ENCODE peak calls at places on chromosomes 13 and 19, in seven cellular contexts. G is cerebellar nuclear complex; U is kidney glomerular epithelial cell; A is heart left ventricle; K is naive thymus-derived CD8-positive, alpha-beta T cell; T is posterior cingulate gyrus; Z is activated T-cell treated with anti-CD3 and anti-CD28 coated beads, Interleukin-2, amount 50 U/mL, for 72 hours. I is an unnamed sample.

GRCh38 chr19:53333071-53333465 is 481 bp upstream of the ZNF845 start:
- DNase-seq in K (no peak), A (peak), T (peak), Z (peak), U (no peak), G (peak), I (no peak)

GRCh38 chr13:46992383-46992952 is 95.6 kb upstream of the HTR2A start:
- DNase-seq in K (no peak), G (no peak), Z (no peak), U (no peak), A (no peak), T (no peak), I (peak)

GRCh38 chr13:26784704-26785639 is 24.4 kb upstream of the GPR12 start:
- DNase-seq in Z (peak), U (no peak), T (no peak), G (no peak), A (peak), K (peak), I (no peak)

GRCh38 chr19:12095111-12095790 is 30.7 kb downstream of the ZNF844 start:
- DNase-seq in Z (no peak), T (no peak), A (no peak), G (no peak), U (no peak), K (no peak), I (no peak)

GRCh38 chr13:32134991-32135390 is 103.4 kb downstream of the FRY start:
- DNase-seq in U (no peak), Z (no peak), T (no peak), K (no peak), G (no peak), A (no peak), I (no peak)

GRCh38 chr13:107216046-107216715 is 648.2 kb upstream of the ARGLU1 start:
- DNase-seq in Z (no peak), A (no peak), G (peak), U (no peak), T (no peak), K (no peak), I (peak)

GRCh38 chr19:14343286-14343685 is 38.0 kb upstream of the ADGRE5 start:
- DNase-seq in U (no peak), T (no peak), Z (no peak), A (no peak), K (no peak), G (no peak), I (no peak)

GRCh38 chr13:76329004-76329403 is 557.2 kb downstream of the KCTD12 start:
- DNase-seq in A (no peak), G (no peak), K (no peak), T (no peak), Z (no peak), U (no peak), I (no peak)

GRCh38 chr13:20400774-20401173 is 124.9 kb downstream of the CRYL1 start:
- DNase-seq in K (no peak), Z (no peak), U (no peak), G (no peak), T (no peak), A (no peak), I (no peak)

GRCh38 chr19:1243768-1244692 is 2.5 kb downstream of the ATP5F1D start:
- DNase-seq in U (peak), T (peak), K (peak), A (peak), Z (peak), G (peak), I (peak)

GRCh38 chr19:58394821-58395219 is 636 bp upstream of the RNF225 start:
- DNase-seq in T (no peak), U (no peak), K (no peak), Z (no peak), G (no peak), A (no peak), I (peak)

GRCh38 chr13:46682015-46682414 is 114.9 kb downstream of the ESD start:
- DNase-seq in K (no peak), U (no peak), A (no peak), Z (no peak), G (no peak), T (no peak), I (no peak)

GRCh38 chr13:103883152-103883551 is 816.9 kb upstream of the SLC10A2 start:
- DNase-seq in A (peak), G (no peak), U (peak), K (no peak), T (peak), Z (no peak), I (peak)

GRCh38 chr13:26964278-26965057 is 203.9 kb upstream of the GPR12 start:
- DNase-seq in K (no peak), U (no peak), T (peak), A (peak), G (no peak), Z (no peak), I (peak)

GRCh38 chr19:273393-273792 is 17.8 kb downstream of the PLPP2 start:
- DNase-seq in G (no peak), U (no peak), Z (no peak), K (no peak), A (no peak), T (no peak), I (no peak)

GRCh38 chr19:55494172-55494761 is 6.0 kb downstream of the SSC5D start:
- DNase-seq in G (no peak), A (peak), K (no peak), U (peak), Z (no peak), T (no peak), I (peak)

GRCh38 chr19:29675650-29676186 is 10.5 kb downstream of the PLEKHF1 start:
- DNase-seq in Z (no peak), A (no peak), K (no peak), T (peak), U (no peak), G (peak), I (no peak)